ENCODE peak calls at places on chromosome 14, in nine cellular contexts. T is stimulated activated CD4-positive, alpha-beta T cell treated with anti-CD3 and anti-CD28 coated beads, Interleukin-4, amount 100 ng/mL, for 48 hours; R is HEK293T; I is NCI-H2171 treated with DMSO at 0.1 percent for 48 hours; U is T follicular helper cell; F is mammary epithelial cell; M is AG08396; L is GM12865; Y is stimulated activated CD8-positive, alpha-beta memory T cell treated with anti-CD3 and anti-CD28 coated beads, Interleukin-12 subunit alpha, Interleukin-12 subunit beta, amount 100 ng/mL, for 4 hours. K is an unnamed sample.

GRCh38 chr14:101492716-101493115 is 68.6 kb upstream of the DIO3 start:
- DNase-seq in I (no peak), F (no peak), U (no peak), M (no peak), Y (no peak), T (no peak), L (no peak), R (no peak), K (no peak)

GRCh38 chr14:26833777-26834176 is 235.9 kb upstream of the NOVA1 start:
- DNase-seq in L (no peak), Y (no peak), F (no peak), M (no peak), I (no peak), U (no peak), T (no peak), R (no peak), K (no peak)

GRCh38 chr14:94385553-94386057 is 2.8 kb downstream of the SERPINA1 start:
- DNase-seq in F (no peak), R (no peak), M (no peak), L (no peak), I (peak), Y (no peak), T (no peak), U (no peak), K (no peak)

GRCh38 chr14:87996276-87996592 is 3.3 kb upstream of the GALC start:
- DNase-seq in T (no peak), L (no peak), F (no peak), U (no peak), I (no peak), M (no peak), Y (no peak), R (no peak), K (no peak)

GRCh38 chr14:45838597-45838996 is 585.6 kb upstream of the MIS18BP1 start:
- DNase-seq in T (no peak), U (no peak), M (no peak), R (peak), Y (no peak), I (peak), L (peak), F (peak), K (no peak)

GRCh38 chr14:72864712-72865365 is 29.1 kb downstream of the DPF3 start:
- DNase-seq in T (no peak), Y (no peak), F (no peak), L (no peak), M (no peak), I (no peak), R (no peak), U (no peak), K (no peak)

GRCh38 chr14:32594766-32595165 is 265.7 kb downstream of the AKAP6 start:
- DNase-seq in L (no peak), F (peak), M (peak), I (no peak), U (no peak), T (no peak), Y (no peak), R (no peak), K (no peak)

GRCh38 chr14:60184597-60185555 is 19.7 kb upstream of the DHRS7 start:
- DNase-seq in L (no peak), R (no peak), Y (no peak), M (no peak), F (no peak), U (no peak), T (no peak), I (no peak), K (no peak)

GRCh38 chr14:65191716-65192115 is 89.4 kb upstream of the MAX start:
- DNase-seq in R (no peak), Y (no peak), T (no peak), U (no peak), F (no peak), I (no peak), M (no peak), L (no peak), K (no peak)

GRCh38 chr14:57189070-57189469 is 79.6 kb downstream of the EXOC5 start:
- DNase-seq in M (no peak), T (no peak), U (no peak), Y (no peak), I (peak), R (peak), L (no peak), F (peak), K (peak)

GRCh38 chr14:81625343-81625742 is 91.7 kb upstream of the SEL1L start:
- DNase-seq in L (peak), F (peak), T (no peak), Y (no peak), I (peak), U (no peak), R (peak), M (no peak), K (peak)

GRCh38 chr14:101972126-101972785 is 7.9 kb downstream of the DYNC1H1 start:
- DNase-seq in L (no peak), T (no peak), Y (no peak), I (peak), U (no peak), R (peak), M (peak), F (peak), K (peak)

GRCh38 chr14:76784881-76785280 is 23.6 kb downstream of the VASH1 start:
- DNase-seq in U (peak), Y (no peak), F (peak), M (peak), I (peak), R (peak), T (peak), L (peak), K (peak)

GRCh38 chr14:93072659-93073365 is 42.9 kb downstream of the ITPK1 start:
- DNase-seq in R (no peak), L (peak), U (no peak), F (no peak), M (no peak), T (no peak), I (no peak), Y (no peak), K (no peak)

GRCh38 chr14:76115010-76115422 is 36.7 kb upstream of the GPATCH2L start:
- DNase-seq in R (no peak), T (no peak), Y (no peak), L (no peak), M (no peak), U (no peak), I (peak), F (no peak), K (no peak)

GRCh38 chr14:61540931-61541330 is 154.4 kb upstream of the HIF1A start:
- DNase-seq in F (no peak), U (no peak), L (no peak), R (no peak), I (no peak), M (no peak), Y (no peak), T (no peak), K (no peak)

GRCh38 chr14:76768201-76768656 is 7.0 kb downstream of the VASH1 start:
- DNase-seq in T (peak), R (no peak), U (peak), L (peak), I (no peak), F (no peak), M (peak), Y (peak), K (no peak)

GRCh38 chr14:94706132-94706531 is 63.8 kb downstream of the GSC start:
- DNase-seq in L (no peak), Y (no peak), I (no peak), U (no peak), M (no peak), T (no peak), R (no peak), F (no peak), K (no peak)

GRCh38 chr14:78598046-78598652 is 428.0 kb downstream of the NRXN3 start:
- DNase-seq in M (peak), F (peak), I (peak), U (peak), L (peak), T (peak), R (peak), Y (no peak), K (peak)

GRCh38 chr14:59529189-59529588 is 44.9 kb downstream of the JKAMP start:
- DNase-seq in I (peak), F (no peak), T (no peak), Y (no peak), M (no peak), R (no peak), L (no peak), U (no peak), K (no peak)

GRCh38 chr14:72512925-72513324 is 381.0 kb downstream of the DPF3 start:
- DNase-seq in I (no peak), L (no peak), M (no peak), U (no peak), Y (no peak), T (no peak), R (no peak), F (no peak), K (no peak)

GRCh38 chr14:56176530-56176929 is 58.3 kb downstream of the PELI2 start:
- DNase-seq in R (no peak), Y (no peak), T (no peak), M (no peak), I (no peak), U (no peak), L (no peak), F (no peak), K (no peak)

GRCh38 chr14:57150449-57150848 is 118.3 kb downstream of the EXOC5 start:
- DNase-seq in U (no peak), I (no peak), Y (no peak), R (no peak), M (no peak), L (no peak), T (no peak), F (no peak), K (no peak)

GRCh38 chr14:104117341-104118005 is 20.9 kb upstream of the KIF26A start:
- DNase-seq in U (no peak), I (no peak), Y (no peak), F (no peak), L (no peak), T (no peak), M (no peak), R (no peak), K (no peak)

GRCh38 chr14:100317897-100318808 is 5.0 kb upstream of the SLC25A47 start:
- DNase-seq in L (peak), T (peak), M (peak), F (no peak), I (no peak), R (peak), Y (peak), U (peak), K (no peak)

GRCh38 chr14:59897757-59898383 is 22.1 kb upstream of the LRRC9 start:
- DNase-seq in U (no peak), I (peak), T (no peak), L (peak), Y (no peak), R (peak), M (no peak), F (peak), K (peak)

GRCh38 chr14:98177551-98177950 is 1094.4 kb downstream of the BCL11B start:
- DNase-seq in R (no peak), Y (peak), F (no peak), T (peak), M (no peak), L (peak), I (no peak), U (peak), K (no peak)

GRCh38 chr14:65421201-65421981 is 8.9 kb downstream of the FUT8 start:
- DNase-seq in Y (no peak), R (no peak), F (peak), M (peak), U (no peak), T (no peak), L (no peak), I (no peak), K (no peak)

GRCh38 chr14:91354979-91355685 is 62.5 kb downstream of the CCDC88C start:
- DNase-seq in T (no peak), I (no peak), Y (peak), R (peak), F (no peak), U (no peak), L (peak), M (no peak), K (no peak)

GRCh38 chr14:62711351-62712023 is 333.8 kb downstream of the KCNH5 start:
- DNase-seq in I (no peak), M (no peak), L (no peak), U (no peak), F (no peak), R (peak), T (no peak), Y (no peak), K (no peak)

GRCh38 chr14:90551070-90551704 is 154.4 kb downstream of the CALM1 start:
- DNase-seq in U (no peak), L (no peak), F (peak), R (no peak), Y (no peak), M (peak), I (no peak), T (no peak), K (no peak)

GRCh38 chr14:100333311-100333710 is 10.2 kb downstream of the SLC25A47 start:
- DNase-seq in L (no peak), M (no peak), I (no peak), F (no peak), Y (no peak), U (no peak), T (no peak), R (no peak), K (no peak)

GRCh38 chr14:100417466-100417865 is 94.3 kb downstream of the SLC25A47 start:
- DNase-seq in I (peak), L (no peak), U (no peak), M (peak), Y (no peak), F (peak), T (no peak), R (peak), K (peak)

GRCh38 chr14:101101456-101102056 is 198.0 kb upstream of the RTL1 start:
- DNase-seq in L (no peak), F (peak), R (peak), T (no peak), Y (no peak), M (no peak), I (peak), U (no peak), K (no peak)

GRCh38 chr14:104150201-104151027 is 12.0 kb downstream of the KIF26A start:
- DNase-seq in L (peak), Y (no peak), I (peak), U (no peak), F (no peak), T (no peak), M (no peak), R (peak), K (no peak)

GRCh38 chr14:44565968-44566367 is 58.9 kb upstream of the FSCB start:
- DNase-seq in L (no peak), M (no peak), T (no peak), U (no peak), R (no peak), Y (no peak), I (no peak), F (peak), K (no peak)